ENCODE peak calls at places on chromosome 14, in five cellular contexts. P is A549, W is mesothelial cell of epicardium, S is astrocyte of the cerebellum, B is lower leg skin. U is an unnamed sample.

GRCh38 chr14:69828372-69828771 is 31.3 kb upstream of the SLC10A1 start:
- DNase-seq in P (no peak), W (no peak), S (no peak), B (no peak), U (no peak)

GRCh38 chr14:62988967-62989366 is 56.3 kb downstream of the KCNH5 start:
- DNase-seq in P (no peak), W (no peak), S (peak), B (no peak), U (no peak)

GRCh38 chr14:51616724-51617409 is 34.8 kb upstream of the FRMD6 start:
- DNase-seq in P (peak), W (no peak), S (peak), B (peak), U (no peak)

GRCh38 chr14:88993946-88994345 is 169.5 kb downstream of the TTC8 start:
- DNase-seq in P (peak), W (no peak), S (peak), B (no peak), U (no peak)

GRCh38 chr14:72894623-72895378 is 900 bp upstream of the DPF3 start:
- DNase-seq in P (no peak), W (no peak), S (no peak), B (no peak), U (peak)

GRCh38 chr14:103530831-103531230 is 1.8 kb downstream of the TRMT61A start:
- DNase-seq in P (no peak), W (no peak), S (no peak), B (no peak), U (no peak)

GRCh38 chr14:99241314-99242035 is 30.5 kb downstream of the BCL11B start:
- DNase-seq in P (no peak), W (no peak), S (no peak), B (no peak), U (no peak)

GRCh38 chr14:84857129-84857528 is 672.8 kb upstream of the FLRT2 start:
- DNase-seq in P (no peak), W (no peak), S (no peak), B (no peak), U (no peak)

GRCh38 chr14:89165189-89165809 is 251.7 kb downstream of the FOXN3 start:
- DNase-seq in P (no peak), W (no peak), S (no peak), B (no peak), U (no peak)

GRCh38 chr14:68965261-68965761 is 13.8 kb downstream of the ACTN1 start:
- DNase-seq in P (no peak), W (no peak), S (no peak), B (no peak), U (no peak)

GRCh38 chr14:68897559-68898160 is 81.4 kb downstream of the ACTN1 start:
- DNase-seq in P (no peak), W (no peak), S (no peak), B (no peak), U (no peak)

GRCh38 chr14:48568688-48569087 is 893.3 kb upstream of the MDGA2 start:
- DNase-seq in P (no peak), W (no peak), S (no peak), B (no peak), U (no peak)

GRCh38 chr14:76376001-76376404 is at the start of gene ESRRB:
- DNase-seq in P (peak), W (no peak), S (no peak), B (no peak), U (no peak)

GRCh38 chr14:64218344-64219240 is 75.6 kb downstream of the ESR2 start:
- DNase-seq in P (no peak), W (no peak), S (no peak), B (no peak), U (no peak)

GRCh38 chr14:36672095-36672494 is 10.4 kb downstream of the PAX9 start:
- DNase-seq in P (no peak), W (no peak), S (no peak), B (no peak), U (no peak)

GRCh38 chr14:76936483-76936882 is 92.0 kb downstream of the IRF2BPL start:
- DNase-seq in P (no peak), W (no peak), S (no peak), B (no peak), U (no peak)

GRCh38 chr14:103542545-103543088 is 13.6 kb downstream of the TRMT61A start:
- DNase-seq in P (no peak), W (no peak), S (no peak), B (no peak), U (no peak)

GRCh38 chr14:70098257-70098809 is 90.4 kb downstream of the SLC8A3 start:
- DNase-seq in P (no peak), W (no peak), S (no peak), B (no peak), U (no peak)

GRCh38 chr14:77557391-77557790 is 58.8 kb upstream of the ISM2 start:
- DNase-seq in P (no peak), W (no peak), S (no peak), B (no peak), U (no peak)

GRCh38 chr14:71703477-71703876 is 228.8 kb upstream of the RGS6 start:
- DNase-seq in P (no peak), W (no peak), S (peak), B (no peak), U (no peak)

GRCh38 chr14:78141590-78141989 is 28.6 kb upstream of the NRXN3 start:
- DNase-seq in P (no peak), W (no peak), S (no peak), B (no peak), U (no peak)

GRCh38 chr14:90522585-90523191 is 125.9 kb downstream of the CALM1 start:
- DNase-seq in P (no peak), W (no peak), S (peak), B (no peak), U (no peak)

GRCh38 chr14:90495357-90496276 is 98.8 kb downstream of the CALM1 start:
- DNase-seq in P (peak), W (peak), S (peak), B (no peak), U (no peak)

GRCh38 chr14:54348923-54349615 is 47.7 kb upstream of the CDKN3 start:
- DNase-seq in P (no peak), W (no peak), S (no peak), B (no peak), U (no peak)

GRCh38 chr14:50855558-50855957 is 16.3 kb upstream of the ABHD12B start:
- DNase-seq in P (no peak), W (no peak), S (no peak), B (no peak), U (no peak)

GRCh38 chr14:100708349-100709217 is 18.1 kb upstream of the DLK1 start:
- DNase-seq in P (no peak), W (peak), S (no peak), B (no peak), U (no peak)

GRCh38 chr14:100711117-100711462 is 15.6 kb upstream of the DLK1 start:
- DNase-seq in P (no peak), W (no peak), S (no peak), B (no peak), U (no peak)

GRCh38 chr14:100709252-100709955 is 17.3 kb upstream of the DLK1 start:
- DNase-seq in P (peak), W (peak), S (no peak), B (no peak), U (no peak)

GRCh38 chr14:100710391-100711116 is 16.1 kb upstream of the DLK1 start:
- DNase-seq in P (no peak), W (no peak), S (no peak), B (no peak), U (no peak)

GRCh38 chr14:100709956-100710284 is 16.8 kb upstream of the DLK1 start:
- DNase-seq in P (no peak), W (no peak), S (no peak), B (no peak), U (no peak)
- TF ChIP-seq CTCF in P (peak), W (no peak), S (no peak), B (no peak), U (no peak)

DNA sequence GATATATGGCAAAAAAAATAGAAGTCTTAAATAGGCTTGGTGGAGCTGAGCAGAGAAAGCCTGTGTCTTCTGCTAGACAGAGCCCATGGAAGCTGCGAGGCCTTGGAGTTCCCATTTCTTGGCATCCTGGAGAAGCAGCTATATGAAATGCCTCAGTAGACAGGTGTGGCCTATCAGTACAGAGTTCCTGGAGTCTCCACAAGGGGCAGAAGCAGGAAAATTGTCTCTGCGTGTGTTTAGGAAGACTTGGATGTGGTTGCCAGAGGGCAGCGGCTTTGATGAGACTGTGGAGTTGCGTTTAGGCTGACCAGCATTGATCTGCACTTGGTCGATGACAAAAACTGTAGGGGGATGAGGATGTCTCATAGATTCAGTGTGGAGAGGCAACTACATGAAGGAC is 334.5 kb upstream of the SEL1L start:
- DNase-seq in P (no peak), W (no peak), S (no peak), B (no peak), U (no peak)
- TF ChIP-seq CTCF in P (no peak), W (no peak), S (no peak), B (no peak), U (no peak)

GRCh38 chr14:29222671-29223268 is 456.2 kb downstream of the FOXG1 start:
- DNase-seq in P (no peak), W (no peak), S (peak), B (no peak), U (no peak)
- TF ChIP-seq CTCF in P (peak), W (no peak), S (peak), B (no peak), U (no peak)

DNA sequence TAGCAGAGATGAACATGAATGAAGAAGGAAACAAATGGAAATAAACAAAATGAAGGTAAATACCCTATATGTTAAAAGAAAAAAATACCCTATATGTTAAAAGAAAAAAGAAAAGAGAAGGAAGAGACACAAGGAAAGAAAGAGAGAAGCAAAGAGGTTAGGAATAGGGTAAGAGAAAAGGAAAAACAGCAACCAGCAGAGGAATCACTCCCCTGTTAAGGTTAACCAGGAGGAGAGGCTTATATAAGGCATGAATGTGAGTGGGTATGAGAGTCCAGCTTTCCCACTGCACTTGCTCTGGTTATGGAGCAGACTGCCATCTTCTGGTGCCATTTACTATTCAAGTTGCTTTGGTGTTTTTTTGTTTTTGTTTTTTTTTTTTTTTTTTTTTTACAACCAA is 3.1 kb downstream of the PPP1R3E start:
- DNase-seq in P (peak), W (no peak), S (no peak), B (no peak), U (no peak)
- TF ChIP-seq CTCF in P (peak), W (no peak), S (peak), B (no peak), U (no peak)

GRCh38 chr14:105167303-105168092 is 1.1 kb downstream of the JAG2 start:
- DNase-seq in P (no peak), W (no peak), S (no peak), B (no peak), U (no peak)
- TF ChIP-seq CTCF in P (peak), W (no peak), S (no peak), B (no peak), U (no peak)

DNA sequence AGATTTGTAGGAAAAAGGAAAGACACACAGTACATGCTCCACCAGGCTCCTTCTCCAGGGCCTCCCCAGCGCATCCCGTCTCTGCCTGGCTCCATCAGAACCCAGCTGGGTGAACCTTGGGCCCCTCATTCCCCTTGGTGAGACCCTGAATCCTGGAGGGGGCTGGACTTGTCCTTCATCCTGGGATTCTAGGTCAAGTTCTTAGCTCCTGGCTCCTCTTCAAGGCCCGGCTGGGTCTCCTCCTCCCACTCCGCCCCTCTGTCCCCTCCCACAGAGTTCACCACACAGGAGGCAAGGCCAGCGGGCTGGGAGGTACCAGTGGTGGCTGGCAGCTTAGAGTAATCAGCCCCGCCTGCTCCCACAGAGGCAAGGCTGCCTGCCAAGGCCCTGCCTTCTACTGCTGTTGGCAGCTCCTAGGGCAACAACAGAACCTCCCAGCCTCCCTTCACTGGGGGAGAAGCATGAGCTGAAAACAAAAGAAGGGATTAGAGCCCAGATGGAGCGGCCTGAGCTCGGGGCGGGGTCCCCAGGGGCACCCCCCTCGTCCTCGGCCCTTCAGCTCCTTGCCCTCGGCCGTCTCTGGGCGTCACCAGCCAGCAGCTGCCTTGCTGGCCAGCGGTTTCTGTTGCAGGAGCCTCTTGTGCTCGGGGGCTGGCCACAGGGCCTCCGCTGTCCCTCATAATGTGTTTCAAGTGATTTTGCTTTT is 49.4 kb downstream of the PSMA6 start:
- DNase-seq in P (peak), W (no peak), S (peak), B (peak), U (no peak)
- TF ChIP-seq CTCF in P (no peak), W (no peak), S (no peak), B (no peak), U (no peak)

GRCh38 chr14:66610154-66610563 is 102.2 kb downstream of the GPHN start:
- DNase-seq in P (no peak), W (no peak), S (no peak), B (no peak), U (no peak)
- TF ChIP-seq CTCF in P (peak), W (peak), S (peak), B (no peak), U (no peak)